ENCODE peak calls at places on chromosome 18, in nine cellular contexts. P is Calu3, W is GM23248, Q is cardiac septum, Z is fibroblast of pulmonary artery, V is neural crest cell, L is NCI-H1105, X is NCI-H1930, R is Daoy. C is an unnamed sample.

GRCh38 chr18:22466608-22467390 is 49.1 kb upstream of the CTAGE1 start:
- DNase-seq in P (peak; percentile 73), W (peak; percentile 80), Q (no peak), Z (peak; percentile 70), V (no peak), L (no peak), X (no peak), R (peak; percentile 73), C (peak; percentile 75)

GRCh38 chr18:63878343-63878742 is 9.2 kb upstream of the SERPINB2 start:
- DNase-seq in P (no peak), W (peak; percentile 71), Q (no peak), Z (peak; percentile 48), V (no peak), L (no peak), X (no peak), R (no peak), C (no peak)

GRCh38 chr18:77081387-77081773 is 51.2 kb downstream of the MBP start:
- DNase-seq in P (no peak), W (peak; percentile 55), Q (no peak), Z (peak; percentile 64), V (no peak), L (no peak), X (no peak), R (no peak), C (no peak)

GRCh38 chr18:57301573-57302230 is 50.7 kb upstream of the ST8SIA3 start:
- DNase-seq in P (no peak), W (no peak), Q (no peak), Z (no peak), V (peak; percentile 27), L (no peak), X (no peak), R (no peak), C (no peak)

GRCh38 chr18:61335737-61336555 is 2.7 kb downstream of the CDH20 start:
- DNase-seq in P (no peak), W (peak; percentile 24), Q (no peak), Z (no peak), V (no peak), L (no peak), X (no peak), R (peak; percentile 7), C (no peak)

GRCh38 chr18:13254971-13255927 is 36.7 kb downstream of the LDLRAD4 start:
- DNase-seq in P (no peak), W (no peak), Q (peak; percentile 71), Z (no peak), V (no peak), L (no peak), X (no peak), R (no peak), C (no peak)

GRCh38 chr18:32259553-32259952 is 69.7 kb downstream of the MEP1B start:
- DNase-seq in P (no peak), W (no peak), Q (no peak), Z (no peak), V (no peak), L (no peak), X (no peak), R (no peak), C (no peak)

GRCh38 chr18:55737781-55738468 is 149.9 kb upstream of the TCF4 start:
- DNase-seq in P (no peak), W (no peak), Q (no peak), Z (no peak), V (no peak), L (no peak), X (no peak), R (no peak), C (no peak)

GRCh38 chr18:23945416-23946079 is 69.0 kb upstream of the TTC39C start:
- DNase-seq in P (no peak), W (no peak), Q (no peak), Z (no peak), V (no peak), L (no peak), X (no peak), R (no peak), C (no peak)

GRCh38 chr18:12282436-12283039 is 25.5 kb upstream of the TUBB6 start:
- DNase-seq in P (no peak), W (peak; percentile 93), Q (no peak), Z (peak; percentile 78), V (no peak), L (no peak), X (no peak), R (peak; percentile 67), C (no peak)

GRCh38 chr18:70288851-70289328 is at the start of gene SOCS6:
- DNase-seq in P (peak; percentile 71), W (peak; percentile 79), Q (no peak), Z (peak; percentile 68), V (peak; percentile 59), L (peak; percentile 51), X (peak; percentile 13), R (peak; percentile 71), C (peak; percentile 53)

GRCh38 chr18:13804305-13804704 is 19.6 kb upstream of the MC5R start:
- DNase-seq in P (no peak), W (no peak), Q (no peak), Z (no peak), V (no peak), L (no peak), X (no peak), R (no peak), C (no peak)

GRCh38 chr18:66993492-66993891 is 389.6 kb upstream of the CDH19 start:
- DNase-seq in P (peak; percentile 55), W (no peak), Q (no peak), Z (no peak), V (no peak), L (no peak), X (no peak), R (no peak), C (peak; percentile 64)

GRCh38 chr18:390748-391478 is 109.6 kb downstream of the COLEC12 start:
- DNase-seq in P (no peak), W (no peak), Q (no peak), Z (no peak), V (no peak), L (no peak), X (no peak), R (no peak), C (no peak)

GRCh38 chr18:11366410-11366809 is 217.0 kb upstream of the PIEZO2 start:
- DNase-seq in P (no peak), W (no peak), Q (no peak), Z (peak; percentile 3), V (no peak), L (no peak), X (no peak), R (peak; percentile 54), C (no peak)

C was measured in mucosa of gallbladder.